ENCODE peak calls at places on chromosomes 11 and 22, in ten cellular contexts. Q is HFFc6, C is colonic mucosa, G is AG04450, J is brain microvascular endothelial cell, R is OCI-LY7, K is heart left ventricle, I is GM13977, S is nephron progenitor cell, P is neural crest cell. A is an unnamed sample.

GRCh38 chr11:78539566-78539965 is 35.1 kb downstream of the NARS2 start:
- DNase-seq in K (no peak), I (no peak), G (peak), J (no peak), R (no peak), Q (no peak), S (no peak), C (no peak), P (no peak), A (no peak)

GRCh38 chr11:99419991-99420390 is 399.2 kb downstream of the CNTN5 start:
- DNase-seq in K (no peak), S (no peak), Q (no peak), R (no peak), P (no peak), I (no peak), J (peak), C (no peak), G (no peak), A (no peak)

GRCh38 chr22:21051836-21052400 is 6.2 kb downstream of the LRRC74B start:
- DNase-seq in R (no peak), G (no peak), K (peak), C (no peak), I (no peak), Q (peak), P (no peak), S (no peak), J (no peak), A (no peak)

GRCh38 chr11:119714189-119714588 is 14.8 kb downstream of the NECTIN1 start:
- DNase-seq in R (no peak), P (no peak), J (no peak), I (no peak), C (no peak), G (no peak), Q (no peak), S (no peak), K (no peak), A (no peak)

GRCh38 chr11:99773646-99774045 is 752.9 kb downstream of the CNTN5 start:
- DNase-seq in Q (no peak), K (no peak), R (no peak), C (no peak), I (no peak), J (peak), S (no peak), P (no peak), G (no peak), A (no peak)

GRCh38 chr11:35567737-35568465 is 42.5 kb upstream of the PAMR1 start:
- DNase-seq in S (no peak), G (no peak), I (no peak), R (no peak), Q (no peak), J (no peak), P (no peak), C (no peak), K (no peak), A (no peak)

GRCh38 chr11:67438121-67438902 is 830 bp upstream of the PTPRCAP start:
- DNase-seq in K (peak), G (no peak), C (no peak), Q (no peak), I (no peak), R (peak), S (no peak), J (no peak), P (no peak), A (no peak)

GRCh38 chr22:38272373-38273134 is at the start of gene TMEM184B:
- DNase-seq in G (no peak), I (peak), K (peak), R (peak), P (peak), J (no peak), Q (peak), C (peak), S (peak), A (peak)

GRCh38 chr11:44761546-44761961 is 34.8 kb downstream of the TSPAN18 start:
- DNase-seq in J (no peak), Q (no peak), K (peak), P (no peak), I (no peak), C (no peak), R (no peak), S (no peak), G (no peak), A (no peak)

GRCh38 chr11:44758996-44759395 is 32.2 kb downstream of the TSPAN18 start:
- DNase-seq in J (no peak), G (no peak), R (no peak), Q (no peak), K (no peak), S (no peak), C (no peak), P (no peak), I (no peak), A (no peak)

GRCh38 chr11:44759743-44760476 is 33.1 kb downstream of the TSPAN18 start:
- DNase-seq in K (no peak), S (no peak), G (no peak), R (no peak), Q (no peak), P (no peak), J (no peak), C (no peak), I (no peak), A (no peak)

GRCh38 chr11:44760477-44760872 is 33.7 kb downstream of the TSPAN18 start:
- DNase-seq in R (no peak), S (no peak), P (no peak), C (no peak), J (no peak), K (no peak), I (no peak), G (no peak), Q (no peak), A (no peak)

DNA sequence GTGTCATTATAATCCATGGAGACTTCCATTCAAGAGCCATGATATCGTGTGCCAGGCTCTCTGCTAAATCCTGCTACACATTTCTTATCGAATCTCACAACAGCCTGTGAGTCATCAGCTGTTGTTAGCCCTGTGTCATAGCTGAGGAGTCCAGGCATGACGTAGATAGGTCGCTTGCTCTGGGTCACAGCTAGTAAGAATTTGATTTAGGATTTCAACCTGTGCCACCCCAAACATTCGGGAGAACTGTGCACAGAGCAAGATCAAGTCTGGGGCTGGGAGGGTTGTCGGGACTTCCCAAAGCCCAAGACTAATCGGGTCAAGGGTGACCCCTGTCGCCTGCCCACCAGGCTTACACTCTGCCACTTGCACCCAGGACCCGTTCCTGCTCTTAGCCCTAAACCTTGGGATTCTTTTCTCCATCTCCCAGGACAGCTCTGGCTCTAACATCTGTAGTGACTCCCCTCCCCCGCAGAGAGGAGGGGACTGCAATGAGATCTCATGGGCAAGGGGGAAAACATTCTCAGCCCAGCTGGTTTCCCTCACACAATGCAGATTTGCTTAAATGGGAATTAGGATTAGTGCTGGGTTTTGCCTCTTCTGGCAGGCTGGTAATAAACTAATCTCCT is 34.3 kb downstream of the TSPAN18 start:
- DNase-seq in J (peak), S (no peak), I (no peak), C (no peak), P (no peak), Q (peak), R (no peak), K (peak), G (peak), A (no peak)
- TF ChIP-seq CTCF in J (peak), S (peak), I (no peak), C (no peak), P (no peak), Q (no peak), R (no peak), K (no peak), G (no peak), A (peak)

DNA sequence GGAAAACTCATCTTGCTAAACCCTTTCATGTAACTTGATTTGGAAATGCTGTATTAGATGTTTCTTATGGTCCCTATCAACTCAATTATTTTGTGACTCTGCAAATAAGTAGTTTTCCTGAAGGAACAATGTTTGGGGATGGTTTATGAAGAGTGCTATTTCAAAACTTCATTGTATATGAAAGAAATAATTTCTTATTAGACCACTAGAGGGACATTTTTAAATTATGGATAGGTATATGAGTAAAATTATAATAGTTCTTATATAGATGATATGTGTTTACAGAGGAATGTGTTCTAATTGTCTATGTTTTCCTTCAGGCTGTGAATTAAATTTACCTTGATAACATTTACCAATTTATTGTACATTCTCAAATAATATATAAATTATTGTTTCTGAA is 509.4 kb upstream of the RAG2 start:
- DNase-seq in C (no peak), R (no peak), K (no peak), S (no peak), G (no peak), J (no peak), P (no peak), Q (no peak), I (no peak), A (no peak)
- TF ChIP-seq CTCF in C (no peak), R (peak), K (no peak), S (no peak), G (peak), J (no peak), P (peak), Q (peak), I (no peak), A (no peak)

GRCh38 chr22:30427871-30428270 is 2.3 kb downstream of the MTFP1 start:
- DNase-seq in K (no peak), I (no peak), R (peak), P (no peak), Q (no peak), G (no peak), C (no peak), J (no peak), S (no peak), A (no peak)
- TF ChIP-seq CTCF in K (no peak), I (no peak), R (no peak), P (no peak), Q (no peak), G (no peak), C (no peak), J (no peak), S (no peak), A (no peak)

GRCh38 chr11:69353696-69354544 is 60.0 kb downstream of the MYEOV start:
- DNase-seq in G (no peak), P (no peak), R (no peak), J (peak), C (peak), K (no peak), I (no peak), S (no peak), Q (no peak), A (no peak)
- TF ChIP-seq CTCF in G (no peak), P (no peak), R (no peak), J (peak), C (no peak), K (no peak), I (no peak), S (no peak), Q (peak), A (no peak)

GRCh38 chr11:62689421-62690183 is at the start of gene LRRN4CL:
- DNase-seq in C (peak), J (peak), G (peak), K (peak), S (no peak), R (no peak), I (no peak), P (no peak), Q (peak), A (no peak)
- TF ChIP-seq CTCF in C (no peak), J (no peak), G (no peak), K (no peak), S (no peak), R (no peak), I (no peak), P (no peak), Q (no peak), A (no peak)

DNA sequence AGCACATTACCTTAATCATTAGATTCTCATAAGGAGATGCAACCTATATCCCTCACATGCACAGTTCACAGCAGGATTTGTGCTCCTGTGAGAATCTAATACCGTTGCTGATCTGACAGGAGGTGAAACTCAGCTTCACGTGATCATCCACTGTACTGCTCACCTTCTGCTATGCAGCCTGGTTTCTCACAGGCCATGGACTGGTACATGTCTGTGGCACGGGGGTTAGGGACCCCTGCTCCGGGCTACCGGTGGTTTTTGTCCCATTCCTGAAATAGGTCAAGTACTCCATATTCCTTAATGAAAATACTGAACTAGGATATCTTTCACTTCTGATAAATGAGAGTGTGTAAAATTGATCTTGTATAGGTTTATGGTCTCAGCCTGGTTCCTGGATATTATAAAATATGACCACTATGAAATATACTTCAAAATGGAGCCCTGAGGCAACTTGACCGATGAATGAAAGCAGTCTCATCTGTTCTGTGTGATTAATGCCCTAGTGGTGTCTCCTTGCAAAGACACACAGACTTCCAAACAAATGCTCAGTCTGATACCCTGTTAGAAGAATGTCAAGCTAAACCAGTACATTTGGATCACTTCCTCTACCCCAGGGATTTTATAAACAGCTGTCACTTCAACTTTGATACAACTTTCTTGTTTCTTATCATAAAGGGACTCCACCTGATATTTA is 492.9 kb upstream of the ANO3 start:
- DNase-seq in R (no peak), K (no peak), J (no peak), Q (no peak), S (no peak), G (no peak), C (no peak), I (no peak), P (no peak), A (no peak)
- TF ChIP-seq CTCF in R (peak), K (no peak), J (no peak), Q (no peak), S (no peak), G (no peak), C (no peak), I (no peak), P (peak), A (no peak)

DNA sequence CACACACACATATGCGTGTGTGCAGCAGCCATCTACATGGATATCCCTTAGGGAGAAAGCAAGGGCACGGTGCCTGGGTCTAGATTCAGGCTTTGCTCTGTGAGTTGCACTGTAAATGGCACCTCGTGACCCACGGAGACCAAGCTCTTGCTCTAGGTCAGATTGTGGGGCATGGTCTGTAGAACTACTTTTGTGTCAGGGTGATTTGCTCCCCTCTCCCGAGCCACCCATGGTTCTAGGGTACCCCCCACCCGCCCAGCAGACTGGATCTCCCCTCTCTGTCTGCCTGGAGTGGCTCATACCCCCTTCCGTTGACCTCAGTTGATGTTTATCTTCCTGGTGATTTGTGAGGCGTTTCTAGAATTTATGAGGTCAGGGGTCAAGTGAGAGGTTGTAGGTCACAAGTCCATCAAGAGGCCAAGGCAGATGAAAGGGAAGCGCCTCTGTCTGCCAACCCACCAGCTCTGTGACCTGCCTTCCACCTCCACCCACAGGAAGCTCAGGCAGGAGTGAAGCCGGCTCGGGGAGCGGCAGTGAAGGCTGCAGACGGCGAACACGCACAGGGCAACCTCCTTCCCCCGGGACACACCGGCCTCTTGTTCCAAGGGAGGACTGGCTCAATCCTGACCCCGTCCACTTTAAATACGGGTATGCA is 76.2 kb upstream of the TTLL12 start:
- DNase-seq in G (no peak), J (peak), I (peak), P (peak), K (no peak), Q (no peak), S (peak), C (no peak), R (no peak), A (no peak)
- TF ChIP-seq CTCF in G (no peak), J (no peak), I (no peak), P (no peak), K (no peak), Q (no peak), S (no peak), C (no peak), R (no peak), A (no peak)

DNA sequence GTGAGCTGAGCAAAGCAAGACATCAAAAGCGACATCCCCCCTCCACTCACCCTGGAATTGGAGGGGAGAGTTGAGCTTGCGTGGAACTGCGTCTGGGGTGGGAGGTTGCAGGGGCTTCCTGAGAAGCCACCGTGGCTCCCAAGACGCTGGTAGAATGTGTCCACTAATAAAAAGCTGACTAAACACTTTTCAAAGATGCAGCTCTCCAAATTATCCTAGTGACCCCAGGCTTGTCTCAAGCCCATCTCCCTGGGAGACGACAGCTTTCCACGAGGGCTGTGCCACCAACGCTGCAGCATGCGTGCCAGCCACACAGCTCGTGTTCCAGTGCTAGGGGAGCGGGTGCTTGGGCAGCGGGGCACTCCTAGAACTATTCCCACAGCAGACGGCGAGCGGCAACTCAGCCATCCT is 6.3 kb upstream of the GAL start:
- DNase-seq in Q (no peak), G (no peak), K (no peak), I (no peak), S (no peak), P (no peak), R (no peak), J (no peak), C (no peak), A (no peak)
- TF ChIP-seq CTCF in Q (no peak), G (no peak), K (no peak), I (no peak), S (no peak), P (no peak), R (no peak), J (no peak), C (no peak), A (no peak)

GRCh38 chr11:40130427-40130826 is 1329.0 kb downstream of the LRRC4C start:
- DNase-seq in C (no peak), P (no peak), J (no peak), Q (no peak), G (no peak), K (no peak), R (no peak), I (no peak), S (peak), A (no peak)
- TF ChIP-seq CTCF in C (no peak), P (peak), J (no peak), Q (no peak), G (no peak), K (no peak), R (no peak), I (peak), S (peak), A (peak)

A was measured in progenitor cell of endocrine pancreas.